ENCODE peak calls at places on chromosomes 4 and X, in four cellular contexts. One of them, this sample, is unnamed.
A peak's percentile ranks its signal among the peaks of the same experiment; 100 is the strongest.

GRCh38 chr4:25792200-25792791 is 70.5 kb downstream of the SEL1L3 start:
- DNase-seq in NCI-H1436: peak; percentile 41
- DNase-seq in HFFc6: peak; percentile 10
- DNase-seq in HCEC 1CT: peak; percentile 13
- DNase-seq in this sample: peak; percentile 61

GRCh38 chr4:82661153-82661552 is 99.4 kb upstream of the TMEM150C start:
- DNase-seq in NCI-H1436: peak; percentile 94
- DNase-seq in HFFc6: no peak
- DNase-seq in HCEC 1CT: no peak
- DNase-seq in this sample: no peak

GRCh38 chrX:153818571-153819397 is 11.6 kb downstream of the PDZD4 start:
- DNase-seq in NCI-H1436: peak; percentile 68
- DNase-seq in HFFc6: no peak
- DNase-seq in HCEC 1CT: no peak
- DNase-seq in this sample: peak; percentile 92

GRCh38 chrX:69153060-69153730 is 12.1 kb downstream of the PJA1 start:
- DNase-seq in NCI-H1436: no peak
- DNase-seq in HFFc6: no peak
- DNase-seq in HCEC 1CT: peak; percentile 1
- DNase-seq in this sample: no peak

GRCh38 chrX:4994855-4995254 is 1233.8 kb downstream of the NLGN4X start:
- DNase-seq in NCI-H1436: no peak
- DNase-seq in HFFc6: no peak
- DNase-seq in HCEC 1CT: no peak
- DNase-seq in this sample: no peak

GRCh38 chr4:1115528-1116293 is 2.3 kb upstream of the RNF212 start:
- DNase-seq in NCI-H1436: no peak
- DNase-seq in HFFc6: no peak
- DNase-seq in HCEC 1CT: no peak
- DNase-seq in this sample: peak; percentile 50

GRCh38 chr4:107408968-107409367 is 311.1 kb downstream of the PAPSS1 start:
- DNase-seq in NCI-H1436: no peak
- DNase-seq in HFFc6: no peak
- DNase-seq in HCEC 1CT: no peak
- DNase-seq in this sample: no peak

GRCh38 chr4:111066887-111067286 is 444.0 kb upstream of the PITX2 start:
- DNase-seq in NCI-H1436: no peak
- DNase-seq in HFFc6: peak; percentile 76
- DNase-seq in HCEC 1CT: no peak
- DNase-seq in this sample: no peak

GRCh38 chr4:26022346-26022891 is 108.4 kb downstream of the SMIM20 start:
- DNase-seq in NCI-H1436: peak; percentile 24
- DNase-seq in HFFc6: peak; percentile 89
- DNase-seq in HCEC 1CT: peak; percentile 59
- DNase-seq in this sample: peak; percentile 51

GRCh38 chrX:14356401-14356800 is 172.9 kb upstream of the GLRA2 start:
- DNase-seq in NCI-H1436: no peak
- DNase-seq in HFFc6: peak; percentile 73
- DNase-seq in HCEC 1CT: no peak
- DNase-seq in this sample: no peak

GRCh38 chr4:112516076-112516385 is at the start of gene NEUROG2:
- DNase-seq in NCI-H1436: no peak
- DNase-seq in HFFc6: no peak
- DNase-seq in HCEC 1CT: no peak
- DNase-seq in this sample: no peak